ENCODE peak calls at places on chromosomes 7 and 10, in four cellular contexts. E is AG04450, F is upper lobe of right lung, L is K562. U is an unnamed sample.

GRCh38 chr10:52208394-52208793 is 105.7 kb upstream of the DKK1 start:
- DNase-seq in L (no peak), E (no peak), F (no peak), U (no peak)

GRCh38 chr7:14950013-14950412 is 47.5 kb upstream of the DGKB start:
- DNase-seq in F (no peak), L (no peak), E (no peak), U (no peak)

GRCh38 chr7:141454338-141454737 is 96.9 kb upstream of the AGK start:
- DNase-seq in L (no peak), E (no peak), F (no peak), U (no peak)

GRCh38 chr7:99624487-99624886 is 7.7 kb downstream of the ZSCAN25 start:
- DNase-seq in E (no peak), F (no peak), L (no peak), U (peak)

GRCh38 chr10:114044251-114045070 is 795 bp downstream of the ADRB1 start:
- DNase-seq in F (peak), E (no peak), L (no peak), U (no peak)

GRCh38 chr10:113273151-113273876 is 279.5 kb upstream of the HABP2 start:
- DNase-seq in L (no peak), F (peak), E (no peak), U (no peak)

GRCh38 chr10:102020938-102021337 is 35.0 kb downstream of the ARMH3 start:
- DNase-seq in L (no peak), F (no peak), E (no peak), U (no peak)

GRCh38 chr7:122602800-122603199 is 96.1 kb downstream of the RNF133 start:
- DNase-seq in E (no peak), F (no peak), L (no peak), U (no peak)

GRCh38 chr7:138608292-138608691 is 92.9 kb downstream of the SVOPL start:
- DNase-seq in F (no peak), L (no peak), E (no peak), U (no peak)

GRCh38 chr7:29609162-29610030 is 45.8 kb downstream of the PRR15 start:
- DNase-seq in F (no peak), E (no peak), L (peak), U (no peak)

GRCh38 chr7:50303894-50304157 is 690 bp upstream of the IKZF1 start:
- DNase-seq in L (no peak), F (peak), E (no peak), U (peak)

GRCh38 chr7:2651336-2651735 is 19.6 kb downstream of the TTYH3 start:
- DNase-seq in L (peak), E (no peak), F (no peak), U (no peak)
- TF ChIP-seq CTCF in L (peak), E (no peak), F (no peak), U (no peak)

GRCh38 chr7:55569269-55569663 is 3.0 kb downstream of the VOPP1 start:
- DNase-seq in E (no peak), F (no peak), L (no peak), U (peak)

GRCh38 chr7:55570218-55570873 is 2.0 kb downstream of the VOPP1 start:
- DNase-seq in E (no peak), L (no peak), F (no peak), U (no peak)

GRCh38 chr7:55568613-55569268 is 3.6 kb downstream of the VOPP1 start:
- DNase-seq in F (no peak), E (no peak), L (no peak), U (no peak)

GRCh38 chr7:55570939-55571338 is 1.4 kb downstream of the VOPP1 start:
- DNase-seq in L (no peak), F (no peak), E (peak), U (no peak)

GRCh38 chr7:55569797-55570196 is 2.5 kb downstream of the VOPP1 start:
- DNase-seq in E (no peak), L (no peak), F (no peak), U (no peak)
- H3K4me3 ChIP-seq in E (no peak), L (no peak), F (no peak), U (no peak)

GRCh38 chr10:42738669-42739068 is 43.9 kb upstream of the BMS1 start:
- DNase-seq in F (no peak), E (no peak), L (no peak), U (no peak)

GRCh38 chr10:42743697-42744096 is 38.9 kb upstream of the BMS1 start:
- DNase-seq in F (no peak), E (no peak), L (no peak), U (no peak)

DNA sequence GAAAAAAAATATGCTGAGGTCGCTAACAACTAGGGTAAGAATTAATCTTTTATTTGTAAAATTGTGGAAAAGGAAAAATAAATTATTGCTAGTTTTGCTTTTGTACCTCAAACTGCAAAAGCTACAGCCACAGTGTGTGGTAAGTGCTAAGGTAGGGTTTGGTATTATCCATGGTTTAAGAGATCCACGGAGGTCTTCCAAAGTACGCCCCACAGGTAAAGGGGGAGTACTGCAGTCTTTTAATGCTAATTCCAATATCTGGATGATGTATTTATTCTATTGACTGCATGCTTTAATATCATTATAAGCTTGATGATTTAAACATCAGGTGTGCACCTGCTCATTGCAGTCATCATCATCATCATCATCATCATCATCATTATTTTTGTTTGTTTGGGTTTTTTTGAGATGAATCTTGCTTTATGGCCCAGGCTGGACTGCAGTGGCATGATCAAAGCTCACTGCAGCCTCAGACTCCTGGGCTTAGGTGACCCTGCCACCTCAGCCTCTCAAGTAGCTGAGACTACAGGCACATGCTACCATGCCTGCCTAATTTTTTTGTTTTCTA is 38.4 kb upstream of the BMS1 start:
- DNase-seq in L (no peak), E (no peak), F (no peak), U (no peak)
- TF ChIP-seq CTCF in L (peak), E (no peak), F (no peak), U (no peak)

GRCh38 chr10:124632064-124632531 is 112.1 kb downstream of the FAM53B start:
- DNase-seq in L (no peak), F (peak), E (no peak), U (no peak)
- H3K4me3 ChIP-seq in L (no peak), F (no peak), E (no peak), U (no peak)

GRCh38 chr7:151631149-151631967 is 111.7 kb upstream of the RHEB start:
- DNase-seq in E (no peak), F (no peak), L (no peak), U (no peak)
- TF ChIP-seq CTCF in E (peak), F (no peak), L (peak), U (no peak)

DNA sequence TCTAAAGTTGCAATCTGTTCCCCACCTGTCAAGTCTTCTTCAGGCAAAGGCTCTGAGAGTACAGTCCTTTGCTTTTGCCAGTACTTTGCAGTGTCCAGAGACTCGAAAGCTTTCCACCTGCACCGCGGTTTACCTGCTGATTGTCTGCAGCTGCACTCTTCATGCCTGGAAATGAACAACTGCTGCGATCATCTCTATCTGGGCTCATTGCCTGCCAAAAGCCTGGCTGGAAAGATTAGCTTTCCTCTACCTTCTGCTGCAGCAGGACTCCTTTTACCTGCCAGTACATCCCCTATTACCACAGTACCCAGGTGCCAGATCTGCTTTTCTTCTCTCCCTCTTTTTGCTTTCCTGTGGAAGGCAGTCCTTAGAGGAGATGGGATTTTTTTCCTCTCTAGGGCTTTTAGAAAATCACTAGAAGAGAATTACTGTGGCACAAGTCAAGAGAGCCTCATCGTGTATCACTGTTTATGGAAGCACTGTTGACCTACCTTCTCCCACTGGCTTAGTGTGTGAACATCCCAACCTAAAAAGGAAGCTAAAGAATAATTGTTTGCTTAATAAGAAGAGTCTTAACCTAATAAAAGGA is 2.2 kb downstream of the STRIP2 start:
- DNase-seq in F (no peak), E (no peak), L (no peak), U (no peak)
- H3K4me3 ChIP-seq in F (no peak), E (no peak), L (peak), U (no peak)

DNA sequence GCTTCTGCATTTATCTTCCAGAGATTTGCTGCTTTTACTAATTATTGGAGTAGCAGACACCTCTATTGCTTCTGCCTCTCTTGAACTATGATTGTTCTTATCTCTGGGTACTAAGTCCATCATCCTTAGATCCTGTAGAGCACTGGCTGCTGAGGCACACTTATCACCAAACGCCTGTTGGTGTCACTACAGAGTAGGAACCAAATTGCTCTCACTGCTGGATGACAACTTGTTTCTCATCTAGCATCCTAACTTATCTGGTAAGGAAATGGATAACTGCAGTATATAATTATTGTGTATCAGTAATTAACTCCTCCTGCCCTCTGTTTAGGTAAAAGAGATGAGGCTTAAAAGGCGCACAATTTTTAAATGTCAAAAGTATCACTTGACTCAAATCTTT is 1059.4 kb downstream of the NRG3 start:
- DNase-seq in F (no peak), L (no peak), E (no peak), U (no peak)
- TF ChIP-seq CTCF in F (no peak), L (no peak), E (no peak), U (no peak)